ENCODE peak calls at places on chromosomes 12 and 14, in ten cellular contexts. O is body of pancreas, T is spleen, G is thyroid gland, N is sigmoid colon, E is HepG2, W is stomach, X is uterus, L is K562, F is heart left ventricle. Z is an unnamed sample.

GRCh38 chr12:100114574-100114973 is 28.1 kb downstream of the BLTP3B start:
- DNase-seq in O (no peak), T (no peak), G (no peak), N (no peak), E (no peak), W (no peak), X (no peak), L (no peak), F (no peak), Z (no peak)

GRCh38 chr14:25887251-25887908 is 710.5 kb downstream of the NOVA1 start:
- DNase-seq in O (no peak), T (no peak), G (no peak), N (no peak), E (no peak), W (no peak), X (no peak), L (no peak), F (no peak), Z (no peak)

GRCh38 chr12:58034712-58035111 is 93.3 kb downstream of the ATP23 start:
- DNase-seq in O (no peak), T (no peak), G (no peak), N (no peak), E (no peak), W (no peak), X (no peak), L (no peak), F (no peak), Z (no peak)

GRCh38 chr12:124940393-124941169 is 26.1 kb upstream of the UBC start:
- DNase-seq in O (peak; percentile 82), T (peak; percentile 95), G (peak; percentile 90), N (peak; percentile 96), E (peak; percentile 84), W (peak; percentile 89), X (peak; percentile 94), L (peak; percentile 84), F (peak; percentile 90), Z (peak; percentile 91)

GRCh38 chr14:24710403-24711063 is 76.5 kb upstream of the GZMB start:
- DNase-seq in O (peak; percentile 52), T (no peak), G (peak; percentile 58), N (no peak), E (peak; percentile 71), W (peak; percentile 52), X (peak; percentile 37), L (peak; percentile 36), F (peak; percentile 51), Z (peak; percentile 29)

GRCh38 chr14:102508774-102509743 is 517 bp downstream of the ANKRD9 start:
- DNase-seq in O (peak; percentile 64), T (peak; percentile 88), G (peak; percentile 57), N (peak; percentile 91), E (no peak), W (peak; percentile 69), X (peak; percentile 49), L (peak; percentile 61), F (peak; percentile 83), Z (peak; percentile 76)

GRCh38 chr12:1795785-1796514 is 24.4 kb upstream of the LRTM2 start:
- DNase-seq in O (peak; percentile 94), T (peak; percentile 100), G (peak; percentile 93), N (peak; percentile 96), E (peak; percentile 56), W (peak; percentile 95), X (peak; percentile 91), L (peak; percentile 85), F (peak; percentile 92), Z (peak; percentile 95)

GRCh38 chr12:112537710-112538396 is 119.1 kb downstream of the PTPN11 start:
- DNase-seq in O (no peak), T (no peak), G (peak; percentile 82), N (no peak), E (peak; percentile 56), W (no peak), X (no peak), L (no peak), F (no peak), Z (no peak)

GRCh38 chr14:55577229-55577628 is 2.8 kb upstream of the KTN1 start:
- DNase-seq in O (no peak), T (no peak), G (no peak), N (no peak), E (no peak), W (no peak), X (no peak), L (no peak), F (no peak), Z (no peak)

GRCh38 chr12:120231316-120232011 is 30.6 kb upstream of the RPLP0 start:
- DNase-seq in O (peak; percentile 88), T (peak; percentile 88), G (no peak), N (peak; percentile 79), E (peak; percentile 53), W (peak; percentile 73), X (peak; percentile 73), L (peak; percentile 85), F (peak; percentile 63), Z (no peak)

GRCh38 chr14:105107351-105107750 is 42.1 kb upstream of the GPR132 start:
- DNase-seq in O (no peak), T (no peak), G (no peak), N (no peak), E (no peak), W (no peak), X (no peak), L (no peak), F (peak; percentile 5), Z (no peak)

GRCh38 chr12:89797436-89797835 is 88.8 kb upstream of the ATP2B1 start:
- DNase-seq in O (no peak), T (no peak), G (no peak), N (no peak), E (no peak), W (no peak), X (no peak), L (peak; percentile 22), F (no peak), Z (no peak)

GRCh38 chr12:49017764-49018281 is 753 bp downstream of the PRKAG1 start:
- DNase-seq in O (no peak), T (no peak), G (no peak), N (peak; percentile 70), E (peak; percentile 38), W (no peak), X (peak; percentile 19), L (peak; percentile 46), F (peak; percentile 66), Z (peak; percentile 28)

GRCh38 chr12:31773867-31774266 is 45.0 kb upstream of the AMN1 start:
- DNase-seq in O (peak; percentile 23), T (no peak), G (no peak), N (no peak), E (peak; percentile 20), W (no peak), X (peak; percentile 19), L (no peak), F (no peak), Z (peak; percentile 72)

GRCh38 chr14:67766035-67766680 is 50.2 kb downstream of the ZFYVE26 start:
- DNase-seq in O (peak; percentile 17), T (no peak), G (no peak), N (no peak), E (no peak), W (no peak), X (no peak), L (no peak), F (no peak), Z (peak; percentile 58)

GRCh38 chr12:109771746-109772621 is 58.4 kb downstream of the FAM222A start:
- DNase-seq in O (no peak), T (no peak), G (no peak), N (peak; percentile 56), E (no peak), W (no peak), X (no peak), L (no peak), F (no peak), Z (peak; percentile 42)

GRCh38 chr14:22379727-22380126 is 209.3 kb downstream of the DAD1 start:
- DNase-seq in O (no peak), T (no peak), G (no peak), N (no peak), E (no peak), W (no peak), X (no peak), L (no peak), F (no peak), Z (no peak)
- TF ChIP-seq POLR2A in O (no peak), T (no peak), G (no peak), N (no peak), E (no peak), W (no peak), X (no peak), L (no peak), F (no peak), Z (no peak)

GRCh38 chr14:64119535-64119934 is 174.6 kb downstream of the ESR2 start:
- DNase-seq in O (no peak), T (no peak), G (no peak), N (no peak), E (no peak), W (no peak), X (no peak), L (no peak), F (no peak), Z (no peak)
- H3K36me3 ChIP-seq in O (no peaks in the 10 kb centered on the region), T (peaks cover 100% of the 10 kb centered on the region), G (peaks cover 36% of the 10 kb centered on the region), N (peaks cover 43% of the 10 kb centered on the region), E (no peaks in the 10 kb centered on the region), W (peaks cover 79% of the 10 kb centered on the region), X (no peaks in the 10 kb centered on the region), L (no peaks in the 10 kb centered on the region), F (peaks cover 64% of the 10 kb centered on the region), Z (peaks cover 25% of the 10 kb centered on the region)

GRCh38 chr14:60650382-60650961 is 1.2 kb upstream of the SIX1 start:
- DNase-seq in O (no peak), T (no peak), G (no peak), N (no peak), E (no peak), W (no peak), X (no peak), L (no peak), F (no peak), Z (no peak)
- H3K4me3 ChIP-seq in O (no peak overlapping the region), T (no peak overlapping the region), G (no peak overlapping the region), N (no peak overlapping the region), E (peak overlapping the region; percentile 79), W (no peak overlapping the region), X (no peak overlapping the region), L (no peak overlapping the region), F (no peak overlapping the region), Z (no peak overlapping the region)

GRCh38 chr12:104671407-104672095 is 214.8 kb downstream of the CHST11 start:
- DNase-seq in O (peak; percentile 90), T (peak; percentile 87), G (peak; percentile 96), N (peak; percentile 92), E (peak; percentile 53), W (peak; percentile 92), X (peak; percentile 76), L (peak; percentile 43), F (peak; percentile 82), Z (peak; percentile 86)
- TF ChIP-seq POLR2A in O (no peak), T (no peak), G (no peak), N (no peak), E (no peak), W (no peak), X (no peak), L (no peak), F (no peak), Z (no peak)

Z was measured in right lobe of liver.